ENCODE peak calls at places on chromosomes 16 and 17, in four cellular contexts. One of them, this sample, is unnamed.

GRCh38 chr16:28837672-28838557 is 8.2 kb downstream of the TUFM start:
- DNase-seq in K562: no peak
- DNase-seq in HepG2: no peak
- DNase-seq in GM12878: no peak
- DNase-seq in this sample: no peak

GRCh38 chr16:24738895-24739294 is 9.4 kb downstream of the TNRC6A start:
- DNase-seq in K562: no peak
- DNase-seq in HepG2: no peak
- DNase-seq in GM12878: no peak
- DNase-seq in this sample: no peak

GRCh38 chr17:32757963-32758362 is 119.0 kb downstream of the MYO1D start:
- DNase-seq in K562: no peak
- DNase-seq in HepG2: no peak
- DNase-seq in GM12878: no peak
- DNase-seq in this sample: no peak

GRCh38 chr16:88922114-88922825 is 54.7 kb downstream of the CBFA2T3 start:
- DNase-seq in K562: no peak
- DNase-seq in HepG2: no peak
- DNase-seq in GM12878: no peak
- DNase-seq in this sample: no peak

GRCh38 chr16:11296706-11297491 is 15.8 kb upstream of the PRM1 start:
- DNase-seq in K562: no peak
- DNase-seq in HepG2: peak; percentile 87
- DNase-seq in GM12878: peak; percentile 35
- DNase-seq in this sample: no peak

GRCh38 chr17:50165867-50166517 is at the start of gene SGCA:
- DNase-seq in K562: no peak
- DNase-seq in HepG2: no peak
- DNase-seq in GM12878: no peak
- DNase-seq in this sample: no peak

GRCh38 chr16:50724237-50724747 is 17.6 kb upstream of the CYLD start:
- DNase-seq in K562: no peak
- DNase-seq in HepG2: no peak
- DNase-seq in GM12878: no peak
- DNase-seq in this sample: no peak

GRCh38 chr17:13031718-13032350 is 14.0 kb upstream of the ELAC2 start:
- DNase-seq in K562: peak; percentile 73
- DNase-seq in HepG2: peak; percentile 10
- DNase-seq in GM12878: no peak
- DNase-seq in this sample: peak; percentile 68

DNA sequence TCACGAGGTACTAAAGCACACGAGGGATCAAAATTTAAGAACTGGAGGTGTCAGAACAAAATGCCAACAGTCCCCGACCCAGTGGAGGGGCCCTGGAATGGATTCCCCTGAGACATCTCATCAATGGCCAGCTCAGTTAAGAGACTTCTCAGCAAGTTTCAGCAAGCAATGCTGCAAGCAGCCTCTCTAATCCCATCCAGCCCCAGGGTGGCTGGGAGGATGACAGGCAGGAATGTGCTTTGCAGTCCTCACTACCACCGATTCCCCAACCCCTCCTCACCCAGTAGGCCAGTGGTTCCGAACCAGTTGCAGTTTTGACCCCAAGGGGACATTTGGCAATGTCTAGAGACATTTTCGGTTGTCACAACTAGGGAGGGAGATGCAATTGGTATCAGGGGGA is 8.7 kb downstream of the GPRC5B start:
- DNase-seq in K562: no peak
- DNase-seq in HepG2: no peak
- DNase-seq in GM12878: no peak
- DNase-seq in this sample: no peak
- TF ChIP-seq TARDBP in K562: no peak
- TF ChIP-seq TARDBP in HepG2: no peak
- TF ChIP-seq TARDBP in GM12878: no peak
- TF ChIP-seq TARDBP in this sample: no peak

GRCh38 chr17:75679706-75680201 is 12.6 kb downstream of the SAP30BP start:
- DNase-seq in K562: no peak
- DNase-seq in HepG2: no peak
- DNase-seq in GM12878: no peak
- DNase-seq in this sample: no peak
- TF ChIP-seq TARDBP in K562: no peak
- TF ChIP-seq TARDBP in HepG2: no peak
- TF ChIP-seq TARDBP in GM12878: no peak
- TF ChIP-seq TARDBP in this sample: no peak

GRCh38 chr17:63837480-63837879 is 5.0 kb downstream of the SMARCD2 start:
- DNase-seq in K562: no peak
- DNase-seq in HepG2: no peak
- DNase-seq in GM12878: no peak
- DNase-seq in this sample: no peak

GRCh38 chr17:63837962-63838585 is 4.4 kb downstream of the SMARCD2 start:
- DNase-seq in K562: no peak
- DNase-seq in HepG2: no peak
- DNase-seq in GM12878: no peak
- DNase-seq in this sample: no peak

GRCh38 chr17:63840591-63841349 is 1.7 kb downstream of the SMARCD2 start:
- DNase-seq in K562: no peak
- DNase-seq in HepG2: no peak
- DNase-seq in GM12878: no peak
- DNase-seq in this sample: no peak

GRCh38 chr17:63836811-63837210 is 5.7 kb downstream of the SMARCD2 start:
- DNase-seq in K562: no peak
- DNase-seq in HepG2: no peak
- DNase-seq in GM12878: no peak
- DNase-seq in this sample: no peak

DNA sequence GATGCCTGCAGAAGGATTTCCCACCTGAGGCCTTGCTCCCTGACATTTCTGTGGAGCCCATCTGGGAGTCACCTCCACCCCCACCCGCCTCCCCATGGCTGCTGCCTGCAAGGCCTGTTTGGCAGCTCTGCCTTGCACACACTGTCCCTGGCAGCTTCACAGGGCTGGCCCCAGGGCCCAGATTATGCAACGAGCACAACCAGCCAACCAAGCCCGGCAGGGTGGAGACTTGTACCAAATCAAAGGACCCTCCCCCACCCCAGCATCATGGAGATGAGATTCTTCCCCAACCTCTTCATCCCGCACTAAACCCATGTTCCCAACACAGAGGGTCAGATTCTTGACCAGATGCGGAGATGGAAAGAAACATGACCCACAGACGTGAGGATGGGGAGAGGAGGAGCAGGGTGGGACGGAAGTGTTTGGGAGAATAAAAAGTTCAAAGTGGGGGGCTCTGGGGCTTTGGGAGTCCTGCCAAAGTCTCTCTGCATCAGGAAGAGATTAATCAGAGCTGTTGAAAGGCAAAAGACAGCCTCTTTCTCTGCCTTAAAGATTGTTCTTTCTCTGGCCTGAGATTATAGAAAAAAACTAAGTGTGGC is 3.8 kb downstream of the SMARCD2 start:
- DNase-seq in K562: no peak
- DNase-seq in HepG2: no peak
- DNase-seq in GM12878: no peak
- DNase-seq in this sample: no peak
- TF ChIP-seq TARDBP in K562: no peak
- TF ChIP-seq TARDBP in HepG2: no peak
- TF ChIP-seq TARDBP in GM12878: no peak
- TF ChIP-seq TARDBP in this sample: no peak

GRCh38 chr17:48754500-48755261 is 26.1 kb upstream of the HOXB13 start:
- DNase-seq in K562: no peak
- DNase-seq in HepG2: no peak
- DNase-seq in GM12878: no peak
- DNase-seq in this sample: no peak
- TF ChIP-seq TARDBP in K562: no peak
- TF ChIP-seq TARDBP in HepG2: no peak
- TF ChIP-seq TARDBP in GM12878: no peak
- TF ChIP-seq TARDBP in this sample: no peak

GRCh38 chr17:62804025-62804424 is 4.1 kb downstream of the MARCHF10 start:
- DNase-seq in K562: no peak
- DNase-seq in HepG2: no peak
- DNase-seq in GM12878: no peak
- DNase-seq in this sample: no peak

GRCh38 chr17:62805234-62805633 is 2.9 kb downstream of the MARCHF10 start:
- DNase-seq in K562: no peak
- DNase-seq in HepG2: no peak
- DNase-seq in GM12878: no peak
- DNase-seq in this sample: no peak

GRCh38 chr17:62802531-62803205 is 5.4 kb downstream of the MARCHF10 start:
- DNase-seq in K562: no peak
- DNase-seq in HepG2: no peak
- DNase-seq in GM12878: no peak
- DNase-seq in this sample: no peak

GRCh38 chr17:62807812-62808575 is at the start of gene MARCHF10:
- DNase-seq in K562: peak; percentile 88
- DNase-seq in HepG2: no peak
- DNase-seq in GM12878: no peak
- DNase-seq in this sample: no peak

DNA sequence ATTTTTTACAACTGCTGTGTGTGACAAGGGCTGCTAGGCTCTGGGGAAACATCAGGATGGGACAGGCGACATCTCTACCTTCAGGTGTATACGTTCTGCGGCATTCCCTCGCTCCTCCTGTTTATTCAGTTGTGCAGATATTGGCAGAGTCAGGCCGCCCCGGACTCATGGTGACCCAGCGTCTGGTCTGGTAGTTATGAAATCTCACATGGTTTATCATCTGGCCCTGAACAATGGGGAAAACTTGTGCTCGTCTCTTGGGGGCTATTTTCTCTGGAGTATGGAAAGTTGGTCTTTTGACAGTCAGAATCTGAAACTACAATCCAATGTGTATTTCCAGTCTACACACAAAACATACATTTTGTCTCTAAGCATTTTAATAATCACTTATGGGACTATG is 3.3 kb downstream of the MARCHF10 start:
- DNase-seq in K562: no peak
- DNase-seq in HepG2: no peak
- DNase-seq in GM12878: no peak
- DNase-seq in this sample: no peak
- TF ChIP-seq TARDBP in K562: no peak
- TF ChIP-seq TARDBP in HepG2: no peak
- TF ChIP-seq TARDBP in GM12878: no peak
- TF ChIP-seq TARDBP in this sample: no peak